ENCODE peak calls at places on chromosomes 16 and 17, in six cellular contexts. One of them, this sample, is unnamed.

GRCh38 chr17:75822119-75822799 is 21.9 kb downstream of the UNC13D start:
- DNase-seq in left lung: peak
- DNase-seq in neural crest cell: no peak
- DNase-seq in lower leg skin: no peak
- DNase-seq in Caki2: no peak
- DNase-seq in activated naive CD8-positive, alpha-beta T cell treated with anti-CD3 and anti-CD28 coated beads, Interleukin-2, amount 50 U/mL, for 24 hours: no peak
- DNase-seq in this sample: no peak

GRCh38 chr16:90077757-90078593 is 844 bp upstream of the PRDM7 start:
- DNase-seq in Caki2: no peak
- DNase-seq in left lung: no peak
- DNase-seq in lower leg skin: no peak
- DNase-seq in neural crest cell: no peak
- DNase-seq in activated naive CD8-positive, alpha-beta T cell treated with anti-CD3 and anti-CD28 coated beads, Interleukin-2, amount 50 U/mL, for 24 hours: no peak
- DNase-seq in this sample: peak

GRCh38 chr17:58534901-58535421 is 20.5 kb upstream of the MTMR4 start:
- DNase-seq in lower leg skin: no peak
- DNase-seq in Caki2: no peak
- DNase-seq in neural crest cell: no peak
- DNase-seq in left lung: no peak
- DNase-seq in activated naive CD8-positive, alpha-beta T cell treated with anti-CD3 and anti-CD28 coated beads, Interleukin-2, amount 50 U/mL, for 24 hours: no peak
- DNase-seq in this sample: no peak

GRCh38 chr17:16352303-16352837 is 899 bp downstream of the CENPV start:
- DNase-seq in activated naive CD8-positive, alpha-beta T cell treated with anti-CD3 and anti-CD28 coated beads, Interleukin-2, amount 50 U/mL, for 24 hours: peak
- DNase-seq in Caki2: peak
- DNase-seq in left lung: no peak
- DNase-seq in neural crest cell: peak
- DNase-seq in lower leg skin: no peak
- DNase-seq in this sample: peak

GRCh38 chr16:14491831-14492529 is 138.1 kb downstream of the PARN start:
- DNase-seq in lower leg skin: no peak
- DNase-seq in Caki2: no peak
- DNase-seq in neural crest cell: no peak
- DNase-seq in left lung: no peak
- DNase-seq in activated naive CD8-positive, alpha-beta T cell treated with anti-CD3 and anti-CD28 coated beads, Interleukin-2, amount 50 U/mL, for 24 hours: no peak
- DNase-seq in this sample: no peak

GRCh38 chr17:49456172-49456965 is 38.7 kb upstream of the NGFR start:
- DNase-seq in Caki2: no peak
- DNase-seq in activated naive CD8-positive, alpha-beta T cell treated with anti-CD3 and anti-CD28 coated beads, Interleukin-2, amount 50 U/mL, for 24 hours: no peak
- DNase-seq in neural crest cell: no peak
- DNase-seq in lower leg skin: no peak
- DNase-seq in left lung: peak
- DNase-seq in this sample: no peak

GRCh38 chr17:17947309-17947708 is 24.9 kb downstream of the TOM1L2 start:
- DNase-seq in Caki2: no peak
- DNase-seq in activated naive CD8-positive, alpha-beta T cell treated with anti-CD3 and anti-CD28 coated beads, Interleukin-2, amount 50 U/mL, for 24 hours: no peak
- DNase-seq in lower leg skin: no peak
- DNase-seq in left lung: no peak
- DNase-seq in neural crest cell: no peak
- DNase-seq in this sample: no peak

GRCh38 chr17:83071365-83071764 is 8.0 kb upstream of the METRNL start:
- DNase-seq in left lung: no peak
- DNase-seq in lower leg skin: no peak
- DNase-seq in Caki2: no peak
- DNase-seq in neural crest cell: no peak
- DNase-seq in activated naive CD8-positive, alpha-beta T cell treated with anti-CD3 and anti-CD28 coated beads, Interleukin-2, amount 50 U/mL, for 24 hours: no peak
- DNase-seq in this sample: no peak

GRCh38 chr16:82675300-82675699 is 48.5 kb downstream of the CDH13 start:
- DNase-seq in Caki2: no peak
- DNase-seq in activated naive CD8-positive, alpha-beta T cell treated with anti-CD3 and anti-CD28 coated beads, Interleukin-2, amount 50 U/mL, for 24 hours: no peak
- DNase-seq in neural crest cell: no peak
- DNase-seq in left lung: no peak
- DNase-seq in lower leg skin: no peak
- DNase-seq in this sample: no peak

GRCh38 chr16:30942421-30942796 is 6.5 kb upstream of the ORAI3 start:
- DNase-seq in neural crest cell: no peak
- DNase-seq in lower leg skin: no peak
- DNase-seq in activated naive CD8-positive, alpha-beta T cell treated with anti-CD3 and anti-CD28 coated beads, Interleukin-2, amount 50 U/mL, for 24 hours: no peak
- DNase-seq in left lung: no peak
- DNase-seq in Caki2: no peak
- DNase-seq in this sample: no peak

GRCh38 chr17:74446551-74447500 is 14.9 kb downstream of the GPRC5C start:
- DNase-seq in left lung: no peak
- DNase-seq in neural crest cell: no peak
- DNase-seq in lower leg skin: peak
- DNase-seq in activated naive CD8-positive, alpha-beta T cell treated with anti-CD3 and anti-CD28 coated beads, Interleukin-2, amount 50 U/mL, for 24 hours: peak
- DNase-seq in Caki2: no peak
- DNase-seq in this sample: peak

GRCh38 chr16:61879306-61879705 is 156.9 kb downstream of the CDH8 start:
- DNase-seq in lower leg skin: no peak
- DNase-seq in activated naive CD8-positive, alpha-beta T cell treated with anti-CD3 and anti-CD28 coated beads, Interleukin-2, amount 50 U/mL, for 24 hours: no peak
- DNase-seq in neural crest cell: no peak
- DNase-seq in left lung: no peak
- DNase-seq in Caki2: no peak
- DNase-seq in this sample: no peak

GRCh38 chr17:42178817-42179216 is 2.1 kb downstream of the KCNH4 start:
- DNase-seq in Caki2: no peak
- DNase-seq in neural crest cell: no peak
- DNase-seq in left lung: peak
- DNase-seq in activated naive CD8-positive, alpha-beta T cell treated with anti-CD3 and anti-CD28 coated beads, Interleukin-2, amount 50 U/mL, for 24 hours: peak
- DNase-seq in lower leg skin: no peak
- DNase-seq in this sample: peak

GRCh38 chr17:43599835-43600234 is 53.7 kb upstream of the ETV4 start:
- DNase-seq in lower leg skin: peak
- DNase-seq in left lung: no peak
- DNase-seq in activated naive CD8-positive, alpha-beta T cell treated with anti-CD3 and anti-CD28 coated beads, Interleukin-2, amount 50 U/mL, for 24 hours: no peak
- DNase-seq in neural crest cell: no peak
- DNase-seq in Caki2: peak
- DNase-seq in this sample: no peak

GRCh38 chr17:37821025-37821713 is 76.3 kb upstream of the HNF1B start:
- DNase-seq in neural crest cell: no peak
- DNase-seq in activated naive CD8-positive, alpha-beta T cell treated with anti-CD3 and anti-CD28 coated beads, Interleukin-2, amount 50 U/mL, for 24 hours: no peak
- DNase-seq in left lung: no peak
- DNase-seq in Caki2: no peak
- DNase-seq in lower leg skin: no peak
- DNase-seq in this sample: no peak

GRCh38 chr16:19898924-19899604 is 14.4 kb upstream of the GPRC5B start:
- DNase-seq in left lung: no peak
- DNase-seq in activated naive CD8-positive, alpha-beta T cell treated with anti-CD3 and anti-CD28 coated beads, Interleukin-2, amount 50 U/mL, for 24 hours: peak
- DNase-seq in lower leg skin: peak
- DNase-seq in neural crest cell: peak
- DNase-seq in Caki2: peak
- DNase-seq in this sample: peak

GRCh38 chr16:85390511-85391174 is 222.5 kb upstream of the GSE1 start:
- DNase-seq in lower leg skin: peak
- DNase-seq in Caki2: peak
- DNase-seq in neural crest cell: no peak
- DNase-seq in left lung: peak
- DNase-seq in activated naive CD8-positive, alpha-beta T cell treated with anti-CD3 and anti-CD28 coated beads, Interleukin-2, amount 50 U/mL, for 24 hours: no peak
- DNase-seq in this sample: no peak

GRCh38 chr17:44191941-44192496 is 5.2 kb downstream of the TMUB2 start:
- DNase-seq in neural crest cell: no peak
- DNase-seq in activated naive CD8-positive, alpha-beta T cell treated with anti-CD3 and anti-CD28 coated beads, Interleukin-2, amount 50 U/mL, for 24 hours: no peak
- DNase-seq in left lung: no peak
- DNase-seq in Caki2: no peak
- DNase-seq in lower leg skin: no peak
- DNase-seq in this sample: no peak

GRCh38 chr16:12796498-12796897 is 7.2 kb downstream of the CPPED1 start:
- DNase-seq in activated naive CD8-positive, alpha-beta T cell treated with anti-CD3 and anti-CD28 coated beads, Interleukin-2, amount 50 U/mL, for 24 hours: no peak
- DNase-seq in lower leg skin: no peak
- DNase-seq in neural crest cell: no peak
- DNase-seq in Caki2: no peak
- DNase-seq in left lung: no peak
- DNase-seq in this sample: no peak

GRCh38 chr17:20930065-20930760 is 112.6 kb downstream of the USP22 start:
- DNase-seq in activated naive CD8-positive, alpha-beta T cell treated with anti-CD3 and anti-CD28 coated beads, Interleukin-2, amount 50 U/mL, for 24 hours: no peak
- DNase-seq in left lung: no peak
- DNase-seq in neural crest cell: no peak
- DNase-seq in Caki2: no peak
- DNase-seq in lower leg skin: no peak
- DNase-seq in this sample: no peak

GRCh38 chr16:2028620-2029220 is 2.0 kb downstream of the NHERF2 start:
- DNase-seq in neural crest cell: no peak
- DNase-seq in activated naive CD8-positive, alpha-beta T cell treated with anti-CD3 and anti-CD28 coated beads, Interleukin-2, amount 50 U/mL, for 24 hours: no peak
- DNase-seq in lower leg skin: no peak
- DNase-seq in left lung: no peak
- DNase-seq in Caki2: no peak
- DNase-seq in this sample: no peak

GRCh38 chr17:51128089-51128488 is 7.4 kb upstream of the SPAG9 start:
- DNase-seq in left lung: no peak
- DNase-seq in activated naive CD8-positive, alpha-beta T cell treated with anti-CD3 and anti-CD28 coated beads, Interleukin-2, amount 50 U/mL, for 24 hours: no peak
- DNase-seq in lower leg skin: no peak
- DNase-seq in Caki2: peak
- DNase-seq in neural crest cell: no peak
- DNase-seq in this sample: no peak

GRCh38 chr17:4019400-4019799 is 55.2 kb upstream of the ATP2A3 start:
- DNase-seq in lower leg skin: no peak
- DNase-seq in Caki2: no peak
- DNase-seq in left lung: no peak
- DNase-seq in activated naive CD8-positive, alpha-beta T cell treated with anti-CD3 and anti-CD28 coated beads, Interleukin-2, amount 50 U/mL, for 24 hours: no peak
- DNase-seq in neural crest cell: no peak
- DNase-seq in this sample: no peak

GRCh38 chr17:80737106-80738019 is 192.7 kb downstream of the RPTOR start:
- DNase-seq in neural crest cell: no peak
- DNase-seq in left lung: peak
- DNase-seq in Caki2: no peak
- DNase-seq in lower leg skin: no peak
- DNase-seq in activated naive CD8-positive, alpha-beta T cell treated with anti-CD3 and anti-CD28 coated beads, Interleukin-2, amount 50 U/mL, for 24 hours: no peak
- DNase-seq in this sample: peak

GRCh38 chr17:16080366-16080765 is 80.7 kb downstream of the TTC19 start:
- DNase-seq in left lung: no peak
- DNase-seq in neural crest cell: no peak
- DNase-seq in lower leg skin: no peak
- DNase-seq in Caki2: no peak
- DNase-seq in activated naive CD8-positive, alpha-beta T cell treated with anti-CD3 and anti-CD28 coated beads, Interleukin-2, amount 50 U/mL, for 24 hours: no peak
- DNase-seq in this sample: no peak

GRCh38 chr17:69594641-69595040 is 180.1 kb downstream of the MAP2K6 start:
- DNase-seq in Caki2: no peak
- DNase-seq in lower leg skin: no peak
- DNase-seq in activated naive CD8-positive, alpha-beta T cell treated with anti-CD3 and anti-CD28 coated beads, Interleukin-2, amount 50 U/mL, for 24 hours: no peak
- DNase-seq in left lung: no peak
- DNase-seq in neural crest cell: no peak
- DNase-seq in this sample: no peak

GRCh38 chr16:10619271-10619849 is 39.0 kb upstream of the EMP2 start:
- DNase-seq in activated naive CD8-positive, alpha-beta T cell treated with anti-CD3 and anti-CD28 coated beads, Interleukin-2, amount 50 U/mL, for 24 hours: peak
- DNase-seq in left lung: peak
- DNase-seq in neural crest cell: no peak
- DNase-seq in lower leg skin: peak
- DNase-seq in Caki2: peak
- DNase-seq in this sample: peak